ENCODE peak calls at places on chromosomes 3 and 15, in six cellular contexts. N, D, Z, I, B and V are unnamed samples.

GRCh38 chr15:67025719-67026118 is 39.7 kb upstream of the SMAD3 start:
- DNase-seq in N (peak), D (peak), Z (peak), I (peak), B (no peak), V (peak)

GRCh38 chr15:79168922-79169322 is 78.3 kb upstream of the RASGRF1 start:
- DNase-seq in N (peak), D (peak), Z (peak), I (peak), B (no peak), V (no peak)

GRCh38 chr3:19065027-19065426 is 83.3 kb upstream of the KCNH8 start:
- DNase-seq in N (no peak), D (peak), Z (peak), I (no peak), B (no peak), V (no peak)

GRCh38 chr15:47507221-47507985 is 209.9 kb upstream of the SEMA6D start:
- DNase-seq in N (no peak), D (no peak), Z (no peak), I (no peak), B (no peak), V (no peak)

GRCh38 chr3:105580551-105580950 is 213.8 kb downstream of the ALCAM start:
- DNase-seq in N (no peak), D (no peak), Z (no peak), I (peak), B (no peak), V (no peak)

GRCh38 chr15:27250223-27250622 is 279.2 kb downstream of the GABRG3 start:
- DNase-seq in N (no peak), D (no peak), Z (no peak), I (no peak), B (no peak), V (no peak)

GRCh38 chr15:55770261-55770660 is 27.3 kb upstream of the PRTG start:
- DNase-seq in N (no peak), D (no peak), Z (no peak), I (no peak), B (no peak), V (no peak)

GRCh38 chr15:43370310-43370974 is 401 bp downstream of the ZSCAN29 start:
- DNase-seq in N (no peak), D (peak), Z (peak), I (peak), B (no peak), V (no peak)